ENCODE peak calls at places on chromosomes 5 and 9, in five cellular contexts. J is gastrocnemius medialis, M is psoas muscle, T is tibial artery, S is mesendoderm. I is an unnamed sample. For H3K4me1, the result is how much of the 10 kb centered on the place peaks cover.

GRCh38 chr5:138282918-138283742 is 8.7 kb upstream of the GFRA3 start:
- DNase-seq in J (no peak), M (no peak), T (peak), S (peak), I (no peak)

GRCh38 chr9:2859776-2860379 is 16.0 kb upstream of the PUM3 start:
- DNase-seq in J (peak), M (peak), T (peak), S (peak), I (no peak)

GRCh38 chr9:9753266-9753665 is 859.5 kb downstream of the PTPRD start:
- DNase-seq in J (no peak), M (no peak), T (no peak), S (no peak), I (no peak)

GRCh38 chr5:4243865-4244264 is 648.2 kb downstream of the IRX1 start:
- DNase-seq in J (no peak), M (no peak), T (no peak), S (no peak), I (no peak)

GRCh38 chr5:168227001-168227400 is 64.4 kb upstream of the WWC1 start:
- DNase-seq in J (no peak), M (no peak), T (no peak), S (no peak), I (no peak)

GRCh38 chr9:85020791-85021190 is 351.3 kb downstream of the NTRK2 start:
- DNase-seq in J (no peak), M (no peak), T (no peak), S (no peak), I (no peak)

GRCh38 chr9:137195525-137196220 is 4.9 kb downstream of the TPRN start:
- DNase-seq in J (no peak), M (no peak), T (no peak), S (no peak), I (no peak)

GRCh38 chr9:84368593-84368992 is 28.0 kb upstream of the SLC28A3 start:
- DNase-seq in J (no peak), M (no peak), T (no peak), S (no peak), I (no peak)

GRCh38 chr9:3783156-3783555 is 257.4 kb upstream of the RFX3 start:
- DNase-seq in J (no peak), M (no peak), T (no peak), S (no peak), I (no peak)

GRCh38 chr5:149379807-149380374 is 799 bp upstream of the IL17B start:
- DNase-seq in J (no peak), M (no peak), T (no peak), S (no peak), I (no peak)

GRCh38 chr9:137669261-137669672 is 50.5 kb downstream of the EHMT1 start:
- DNase-seq in J (no peak), M (no peak), T (no peak), S (peak), I (no peak)

GRCh38 chr5:73967347-73967746 is 341.4 kb downstream of the ARHGEF28 start:
- DNase-seq in J (no peak), M (no peak), T (no peak), S (peak), I (no peak)

GRCh38 chr5:96483878-96484277 is 50.8 kb upstream of the PCSK1 start:
- DNase-seq in J (no peak), M (no peak), T (no peak), S (peak), I (no peak)

GRCh38 chr9:134965851-134966250 is 48.1 kb upstream of the FCN1 start:
- DNase-seq in J (no peak), M (no peak), T (no peak), S (no peak), I (no peak)

GRCh38 chr9:1514733-1515363 is 464.7 kb downstream of the DMRT2 start:
- DNase-seq in J (no peak), M (no peak), T (no peak), S (no peak), I (no peak)

GRCh38 chr5:56272765-56273164 is 39.6 kb upstream of the ANKRD55 start:
- DNase-seq in J (no peak), M (no peak), T (no peak), S (no peak), I (no peak)
- H3K4me3 ChIP-seq in J (no peak), M (no peak), T (no peak), S (no peak), I (no peak)

DNA sequence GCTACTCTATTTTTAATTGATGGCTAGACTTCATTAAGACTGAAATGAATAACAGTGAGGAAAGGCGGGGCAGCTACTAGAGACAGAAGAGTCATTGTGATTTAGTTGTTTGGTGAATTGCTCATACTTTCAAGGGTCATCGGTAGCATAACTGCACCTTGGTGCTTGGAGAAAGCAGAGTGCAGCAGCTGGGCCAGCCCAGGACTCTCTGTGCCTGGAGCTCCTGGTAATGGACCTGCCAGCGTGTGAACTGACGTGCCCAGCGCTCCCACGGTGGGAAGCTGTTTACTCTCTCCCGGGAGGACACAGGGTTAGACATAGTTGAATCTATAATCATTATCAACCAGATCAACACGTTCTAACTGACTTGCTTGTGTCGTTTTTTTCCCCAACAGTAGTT is 42.9 kb downstream of the LURAP1L start:
- DNase-seq in J (no peak), M (no peak), T (no peak), S (no peak), I (no peak)
- H3K27ac ChIP-seq in J (no peak), M (no peak), T (peak), S (no peak), I (no peak)

DNA sequence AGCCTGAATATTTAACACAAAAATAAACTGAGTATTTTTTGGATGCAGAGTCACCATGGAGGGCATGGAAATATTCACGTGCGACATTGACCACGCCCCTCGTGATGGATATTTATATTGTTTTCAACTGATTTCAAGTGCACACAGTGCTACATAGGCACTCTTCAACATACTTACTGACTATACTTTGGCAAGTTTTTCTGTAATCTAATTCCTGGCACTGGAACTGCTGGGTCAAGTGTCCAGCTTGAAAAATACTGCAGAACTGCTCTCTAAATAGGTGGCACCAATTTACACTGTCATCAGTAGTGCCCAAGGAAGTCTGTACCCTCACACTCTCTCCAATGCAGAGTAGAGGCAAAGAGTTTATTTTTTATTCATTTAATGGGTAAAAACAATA is 65.1 kb downstream of the FBN2 start:
- DNase-seq in J (no peak), M (no peak), T (no peak), S (no peak), I (no peak)
- H3K4me1 ChIP-seq in J (under half), M (under half), T (under half), S (under half), I (under half)

GRCh38 chr5:145835839-145836222 is 689 bp upstream of the PRELID2 start:
- DNase-seq in J (no peak), M (no peak), T (no peak), S (no peak), I (no peak)

GRCh38 chr5:145834917-145835838 is at the start of gene PRELID2:
- DNase-seq in J (peak), M (peak), T (peak), S (peak), I (no peak)

GRCh38 chr5:145838276-145838675 is 3.1 kb upstream of the PRELID2 start:
- DNase-seq in J (no peak), M (no peak), T (no peak), S (peak), I (no peak)

GRCh38 chr5:145833616-145834200 is 1.4 kb downstream of the PRELID2 start:
- DNase-seq in J (no peak), M (no peak), T (no peak), S (no peak), I (no peak)

DNA sequence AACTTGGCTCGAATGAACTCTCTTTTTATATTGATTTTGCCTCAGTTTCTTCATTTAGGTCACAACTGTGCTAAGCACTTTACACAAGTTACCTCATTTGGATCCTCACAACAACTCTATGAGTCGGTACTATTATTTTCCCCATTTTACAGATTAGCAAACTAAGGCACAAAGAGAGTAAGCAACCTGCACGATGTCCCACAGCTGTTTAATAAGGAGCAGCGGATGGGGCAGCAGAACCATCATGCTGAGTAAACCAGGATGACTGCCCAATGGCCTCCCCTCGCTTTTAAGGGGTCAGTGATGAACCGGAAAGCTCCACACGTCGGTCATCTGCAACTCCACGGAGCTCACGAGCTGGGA is 607 bp downstream of the PRELID2 start:
- DNase-seq in J (no peak), M (no peak), T (no peak), S (no peak), I (no peak)
- H3K4me3 ChIP-seq in J (peak), M (peak), T (peak), S (no peak), I (peak)